ENCODE peak calls at places on chromosomes 4 and X, in seven cellular contexts. R is Caco-2, I is AG09309, A is RWPE1, U is ovary, O is midbrain, G is GM10248. K is an unnamed sample.

GRCh38 chrX:41720125-41720780 is 3.7 kb upstream of the GPR82 start:
- DNase-seq in R (no peak), I (no peak), A (no peak), U (no peak), O (no peak), G (peak; percentile 18), K (no peak)

GRCh38 chr4:66769436-66769835 is 775.9 kb downstream of the CENPC start:
- DNase-seq in R (no peak), I (no peak), A (no peak), U (no peak), O (no peak), G (no peak), K (no peak)

GRCh38 chrX:9646471-9647038 is 119.1 kb downstream of the GPR143 start:
- DNase-seq in R (no peak), I (no peak), A (no peak), U (peak; percentile 42), O (no peak), G (no peak), K (no peak)

GRCh38 chr4:140118931-140119640 is 34.9 kb downstream of the MAML3 start:
- DNase-seq in R (no peak), I (no peak), A (no peak), U (no peak), O (no peak), G (no peak), K (no peak)

GRCh38 chr4:126753592-126753991 is 879.2 kb upstream of the INTU start:
- DNase-seq in R (no peak), I (no peak), A (no peak), U (no peak), O (no peak), G (no peak), K (no peak)

GRCh38 chr4:48575964-48576363 is 85.9 kb downstream of the ZAR1 start:
- DNase-seq in R (no peak), I (peak; percentile 18), A (no peak), U (no peak), O (no peak), G (no peak), K (no peak)

GRCh38 chr4:186920486-186920885 is 196.8 kb upstream of the FAT1 start:
- DNase-seq in R (no peak), I (no peak), A (peak; percentile 61), U (no peak), O (no peak), G (no peak), K (no peak)

GRCh38 chr4:15420642-15421041 is 7.2 kb upstream of the C1QTNF7 start:
- DNase-seq in R (no peak), I (no peak), A (no peak), U (peak; percentile 30), O (peak; percentile 26), G (no peak), K (no peak)

GRCh38 chrX:151984328-151984727 is 9.9 kb upstream of the GABRE start:
- DNase-seq in R (no peak), I (peak; percentile 80), A (peak; percentile 61), U (no peak), O (no peak), G (no peak), K (peak; percentile 85)

GRCh38 chrX:39613508-39613921 is 484.2 kb downstream of the BCOR start:
- DNase-seq in R (no peak), I (no peak), A (peak; percentile 20), U (peak; percentile 57), O (no peak), G (peak; percentile 47), K (no peak)

GRCh38 chrX:72539822-72540221 is 32.8 kb downstream of the HDAC8 start:
- DNase-seq in R (no peak), I (no peak), A (no peak), U (no peak), O (no peak), G (no peak), K (no peak)

GRCh38 chrX:113399501-113400192 is 559.0 kb upstream of the AMOT start:
- DNase-seq in R (no peak), I (no peak), A (no peak), U (no peak), O (no peak), G (no peak), K (no peak)

GRCh38 chr4:25986807-25987206 is 72.8 kb downstream of the SMIM20 start:
- DNase-seq in R (no peak), I (no peak), A (no peak), U (no peak), O (no peak), G (no peak), K (no peak)

GRCh38 chr4:139595989-139596679 is 40.1 kb upstream of the SETD7 start:
- DNase-seq in R (no peak), I (no peak), A (no peak), U (no peak), O (no peak), G (no peak), K (no peak)

GRCh38 chr4:6568689-6569332 is 6.2 kb upstream of the MAN2B2 start:
- DNase-seq in R (no peak), I (no peak), A (peak; percentile 38), U (no peak), O (no peak), G (no peak), K (peak; percentile 51)

GRCh38 chr4:95251568-95251967 is 297.2 kb downstream of the UNC5C start:
- DNase-seq in R (no peak), I (no peak), A (no peak), U (no peak), O (no peak), G (no peak), K (no peak)

K was measured in epithelial cell of prostate.